ENCODE peak calls at places on chromosomes 16 and 17, in ten cellular contexts. K is CD8-positive, alpha-beta T cell; N is GM12878; C is body of pancreas; V is pancreas; Z is right cardiac atrium; J is aorta; W is psoas muscle; T is IMR-90; X is thoracic aorta. L is an unnamed sample.
A peak's percentile ranks its signal among the peaks of the same experiment; 100 is the strongest.

GRCh38 chr17:61249649-61250301 is 149.9 kb upstream of the TBX2 start:
- ATAC-seq in X (no peak), K (no peak), J (no peak), V (no peak), Z (no peak), C (no peak), W (no peak), N (no peak), T (no peak), L (no peak)

GRCh38 chr16:58678716-58679115 is 5.9 kb downstream of the SLC38A7 start:
- ATAC-seq in W (peak; percentile 84), T (peak; percentile 59), Z (peak; percentile 40), X (no peak), K (no peak), C (no peak), N (peak; percentile 72), V (peak; percentile 44), J (no peak), L (no peak)

GRCh38 chr16:88866151-88866920 is at the start of gene PABPN1L:
- ATAC-seq in N (no peak), C (no peak), T (no peak), W (no peak), V (no peak), X (no peak), K (no peak), Z (no peak), J (no peak), L (no peak)

GRCh38 chr16:19133600-19133999 is 19.8 kb downstream of the ITPRIPL2 start:
- ATAC-seq in V (no peak), N (no peak), W (no peak), T (no peak), C (no peak), K (no peak), Z (no peak), X (no peak), J (no peak), L (no peak)

GRCh38 chr17:68909066-68909465 is 46.1 kb downstream of the ABCA8 start:
- ATAC-seq in K (no peak), X (peak; percentile 77), W (peak; percentile 65), C (peak; percentile 42), T (peak; percentile 93), J (peak; percentile 85), Z (peak; percentile 83), V (peak; percentile 85), N (peak; percentile 81), L (peak; percentile 83)

GRCh38 chr16:56422896-56423441 is 2.4 kb downstream of the AMFR start:
- ATAC-seq in V (no peak), Z (no peak), C (no peak), N (peak; percentile 31), X (no peak), W (no peak), K (no peak), T (no peak), J (no peak), L (no peak)

GRCh38 chr16:1363501-1364041 is 11.8 kb downstream of the GNPTG start:
- ATAC-seq in T (peak; percentile 80), X (no peak), N (peak; percentile 100), V (peak; percentile 91), J (peak; percentile 67), C (peak; percentile 85), W (peak; percentile 92), K (peak; percentile 98), Z (peak; percentile 62), L (peak; percentile 77)

GRCh38 chr17:43528319-43528987 is 17.7 kb downstream of the ETV4 start:
- ATAC-seq in T (no peak), Z (peak; percentile 59), X (no peak), W (peak; percentile 70), V (peak; percentile 6), C (peak; percentile 58), N (no peak), J (no peak), K (no peak), L (no peak)

GRCh38 chr17:4492762-4493561 is 5.7 kb upstream of the SPNS2 start:
- ATAC-seq in W (no peak), C (no peak), X (no peak), J (no peak), Z (no peak), T (peak; percentile 60), N (no peak), K (peak; percentile 55), V (peak; percentile 58), L (no peak)

GRCh38 chr16:48365601-48366164 is 19.5 kb downstream of the SIAH1 start:
- ATAC-seq in K (peak; percentile 85), V (peak; percentile 99), N (peak; percentile 97), X (peak; percentile 84), J (peak; percentile 97), Z (peak; percentile 99), C (peak; percentile 97), T (peak; percentile 99), W (peak; percentile 96), L (peak; percentile 98)

GRCh38 chr17:64153565-64153964 is 23.6 kb upstream of the ERN1 start:
- ATAC-seq in Z (no peak), K (no peak), T (no peak), V (no peak), X (no peak), N (no peak), J (no peak), W (no peak), C (no peak), L (no peak)

GRCh38 chr17:1197379-1197778 is 17.6 kb upstream of the ABR start:
- ATAC-seq in K (no peak), X (no peak), C (peak; percentile 25), Z (peak; percentile 49), N (peak; percentile 10), W (peak; percentile 55), J (peak; percentile 77), T (peak; percentile 72), V (peak; percentile 70), L (peak; percentile 84)

GRCh38 chr16:85279874-85280545 is 167.7 kb upstream of the CIBAR2 start:
- ATAC-seq in X (no peak), W (peak; percentile 52), N (no peak), Z (peak; percentile 31), T (no peak), C (no peak), V (peak; percentile 31), K (no peak), J (no peak), L (peak; percentile 7)

GRCh38 chr16:51376080-51376479 is 225.0 kb upstream of the SALL1 start:
- ATAC-seq in W (no peak), J (no peak), C (no peak), T (no peak), X (no peak), V (no peak), Z (no peak), N (no peak), K (no peak), L (no peak)

GRCh38 chr17:40425741-40426140 is 8.0 kb upstream of the TOP2A start:
- ATAC-seq in N (no peak), T (no peak), V (no peak), K (no peak), J (no peak), W (no peak), C (no peak), Z (no peak), X (no peak), L (no peak)

GRCh38 chr16:74562117-74562516 is 44.8 kb downstream of the GLG1 start:
- ATAC-seq in V (no peak), K (no peak), T (no peak), W (no peak), X (no peak), C (no peak), N (no peak), J (no peak), Z (no peak), L (no peak)

GRCh38 chr16:66135838-66136237 is 230.7 kb upstream of the CDH5 start:
- ATAC-seq in Z (no peak), K (no peak), T (no peak), J (no peak), W (no peak), C (no peak), N (no peak), X (no peak), V (no peak), L (no peak)

GRCh38 chr16:84526794-84527485 is 22.5 kb upstream of the MEAK7 start:
- ATAC-seq in V (peak; percentile 29), N (no peak), J (peak; percentile 64), C (peak; percentile 34), W (peak; percentile 61), Z (peak; percentile 49), K (no peak), X (peak; percentile 41), T (peak; percentile 21), L (peak; percentile 40)

GRCh38 chr16:87929986-87930385 is 6.3 kb downstream of the CA5A start:
- ATAC-seq in W (no peak), C (no peak), V (no peak), N (no peak), T (no peak), K (no peak), J (no peak), X (no peak), Z (no peak), L (no peak)

GRCh38 chr17:42274273-42274542 is 2.0 kb downstream of the STAT5B start:
- ATAC-seq in J (no peak), X (no peak), K (no peak), W (no peak), C (no peak), N (no peak), V (no peak), T (no peak), Z (no peak), L (no peak)
- H3K27ac ChIP-seq in J (no peak overlapping the region), X (no peak overlapping the region), K (peak overlapping the region; percentile 51), W (peak overlapping the region; percentile 89), C (no peak overlapping the region), N (no peak overlapping the region), V (no peak overlapping the region), T (no peak overlapping the region), Z (no peak overlapping the region), L (no peak overlapping the region)

GRCh38 chr17:56679767-56680422 is 86.4 kb downstream of the NOG start:
- ATAC-seq in Z (no peak), T (no peak), V (no peak), W (no peak), X (no peak), J (no peak), C (no peak), N (no peak), K (no peak), L (no peak)
- H3K27ac ChIP-seq in Z (no peak overlapping the region), T (no peak overlapping the region), V (no peak overlapping the region), W (no peak overlapping the region), X (no peak overlapping the region), J (no peak overlapping the region), C (no peak overlapping the region), N (no peak overlapping the region), K (no peak overlapping the region), L (no peak overlapping the region)

DNA sequence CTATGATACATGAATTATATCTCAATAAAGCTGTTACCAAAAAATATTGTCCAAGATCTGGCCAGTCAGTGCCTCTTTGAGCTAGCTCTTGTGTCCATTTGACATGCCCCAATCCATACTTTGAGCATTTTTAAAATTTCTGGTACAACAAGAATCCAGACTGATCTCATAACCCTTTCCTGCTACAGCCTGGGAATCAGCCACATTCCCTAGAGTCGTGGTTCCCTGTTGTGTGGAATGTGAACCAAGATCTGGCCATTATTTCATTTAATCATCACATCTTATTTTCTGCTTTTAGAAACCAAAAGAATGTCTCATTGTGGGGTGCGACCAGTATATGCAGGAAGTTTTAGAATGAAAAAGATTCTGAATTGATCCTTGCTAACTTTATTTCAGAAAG is 34.3 kb upstream of the RPRML start:
- ATAC-seq in K (no peak), N (no peak), V (no peak), T (no peak), J (no peak), W (no peak), Z (no peak), X (no peak), C (no peak), L (no peak)
- H3K27ac ChIP-seq in K (no peak overlapping the region), N (no peak overlapping the region), V (no peak overlapping the region), T (no peak overlapping the region), J (no peak overlapping the region), W (no peak overlapping the region), Z (no peak overlapping the region), X (no peak overlapping the region), C (no peak overlapping the region), L (no peak overlapping the region)

GRCh38 chr17:79290726-79291125 is 216.1 kb downstream of the ENGASE start:
- ATAC-seq in N (no peak), J (no peak), C (no peak), X (no peak), W (no peak), K (no peak), T (no peak), Z (no peak), V (no peak), L (no peak)
- H3K27ac ChIP-seq in N (no peak overlapping the region), J (no peak overlapping the region), C (no peak overlapping the region), X (no peak overlapping the region), W (no peak overlapping the region), K (no peak overlapping the region), T (no peak overlapping the region), Z (no peak overlapping the region), V (no peak overlapping the region), L (no peak overlapping the region)